ENCODE peak calls at places on chromosomes 3 and 15, in six cellular contexts. G is NCI-H1092 treated with DMSO at 0.1 percent for 48 hours; N is stimulated activated naive CD8-positive, alpha-beta T cell treated with anti-CD3 and anti-CD28 coated beads, Interleukin-15, Interleukin-2, amounts not matched to agents 100 U/mL and 50 U/mL, for 24 hours; D is pons; R is effector memory CD4-positive, alpha-beta T cell; B is NCI-H187. I is an unnamed sample.

GRCh38 chr3:31546152-31546551 is 13.4 kb downstream of the STT3B start:
- DNase-seq in G (no peak), N (no peak), D (no peak), R (no peak), B (no peak), I (no peak)

GRCh38 chr3:113698891-113699465 is 2.5 kb upstream of the USF3 start:
- DNase-seq in G (no peak), N (peak; percentile 37), D (no peak), R (no peak), B (no peak), I (no peak)

GRCh38 chr15:60568301-60568742 is 89.4 kb upstream of the ICE2 start:
- DNase-seq in G (no peak), N (no peak), D (no peak), R (no peak), B (no peak), I (no peak)

GRCh38 chr3:39637807-39638206 is 170.3 kb downstream of the MOBP start:
- DNase-seq in G (no peak), N (no peak), D (no peak), R (no peak), B (no peak), I (no peak)

GRCh38 chr3:50587806-50588758 is 18.8 kb downstream of the HEMK1 start:
- DNase-seq in G (no peak), N (peak; percentile 90), D (no peak), R (no peak), B (no peak), I (no peak)

GRCh38 chr3:58175429-58176184 is 35.2 kb downstream of the DNASE1L3 start:
- DNase-seq in G (peak; percentile 47), N (no peak), D (no peak), R (no peak), B (no peak), I (no peak)

GRCh38 chr3:120170223-120170622 is 76.0 kb upstream of the GSK3B start:
- DNase-seq in G (peak; percentile 42), N (no peak), D (no peak), R (no peak), B (no peak), I (peak; percentile 42)

GRCh38 chr3:1664266-1664665 is 434.4 kb upstream of the CNTN4 start:
- DNase-seq in G (no peak), N (no peak), D (no peak), R (no peak), B (no peak), I (no peak)

GRCh38 chr15:84816694-84817460 is at the start of gene ALPK3:
- DNase-seq in G (no peak), N (no peak), D (no peak), R (no peak), B (no peak), I (no peak)

GRCh38 chr3:157410945-157411344 is 25.7 kb upstream of the PTX3 start:
- DNase-seq in G (no peak), N (no peak), D (no peak), R (no peak), B (no peak), I (no peak)

GRCh38 chr3:53688989-53689388 is 157.2 kb downstream of the CHDH start:
- DNase-seq in G (no peak), N (no peak), D (no peak), R (no peak), B (no peak), I (no peak)

GRCh38 chr3:53134631-53135232 is 4.5 kb upstream of the RFT1 start:
- DNase-seq in G (peak; percentile 62), N (peak; percentile 74), D (peak; percentile 46), R (peak; percentile 43), B (peak; percentile 11), I (peak; percentile 37)

GRCh38 chr3:125289429-125289828 is 76.9 kb upstream of the SLC12A8 start:
- DNase-seq in G (no peak), N (no peak), D (no peak), R (no peak), B (no peak), I (no peak)

GRCh38 chr3:10855083-10855870 is 39.2 kb downstream of the SLC6A11 start:
- DNase-seq in G (no peak), N (no peak), D (no peak), R (no peak), B (no peak), I (no peak)

GRCh38 chr3:130948929-130949328 is 55.0 kb downstream of the ATP2C1 start:
- DNase-seq in G (no peak), N (no peak), D (no peak), R (no peak), B (no peak), I (no peak)

GRCh38 chr3:59456852-59457485 is 407.1 kb upstream of the CFAP20DC start:
- DNase-seq in G (no peak), N (no peak), D (no peak), R (no peak), B (no peak), I (no peak)

GRCh38 chr15:80769471-80770355 is 9.5 kb upstream of the CEMIP start:
- DNase-seq in G (no peak), N (no peak), D (no peak), R (no peak), B (no peak), I (no peak)

GRCh38 chr3:126021702-126022101 is 52.7 kb downstream of the ROPN1B start:
- DNase-seq in G (no peak), N (no peak), D (no peak), R (no peak), B (no peak), I (no peak)

GRCh38 chr3:10025205-10026083 is 793 bp upstream of the FANCD2 start:
- DNase-seq in G (no peak), N (no peak), D (no peak), R (no peak), B (no peak), I (no peak)

GRCh38 chr15:75891895-75892294 is 11.8 kb upstream of the FBXO22 start:
- DNase-seq in G (no peak), N (no peak), D (no peak), R (no peak), B (no peak), I (no peak)

GRCh38 chr3:184780981-184781515 is 30.9 kb upstream of the VPS8 start:
- DNase-seq in G (no peak), N (no peak), D (no peak), R (no peak), B (no peak), I (no peak)

GRCh38 chr3:132321321-132321720 is 4.1 kb downstream of the ACP3 start:
- DNase-seq in G (no peak), N (no peak), D (no peak), R (no peak), B (no peak), I (no peak)

GRCh38 chr15:58038426-58039106 is 26.9 kb downstream of the ALDH1A2 start:
- DNase-seq in G (peak; percentile 41), N (no peak), D (no peak), R (no peak), B (peak; percentile 2), I (peak; percentile 37)

GRCh38 chr15:70259030-70259424 is 161.3 kb upstream of the TLE3 start:
- DNase-seq in G (no peak), N (no peak), D (peak; percentile 61), R (peak; percentile 41), B (peak; percentile 63), I (peak; percentile 63)

GRCh38 chr3:160480931-160481330 is 31.3 kb upstream of the TRIM59 start:
- DNase-seq in G (no peak), N (no peak), D (no peak), R (no peak), B (no peak), I (no peak)

GRCh38 chr3:54173371-54173770 is 51.0 kb downstream of the CACNA2D3 start:
- DNase-seq in G (no peak), N (no peak), D (no peak), R (no peak), B (no peak), I (no peak)

GRCh38 chr15:75706682-75706954 is 6.0 kb downstream of the CSPG4 start:
- DNase-seq in G (no peak), N (no peak), D (no peak), R (no peak), B (no peak), I (no peak)

I was measured in NCI-H510A.